ENCODE peak calls at places on chromosomes 4 and X, in five cellular contexts. Q is activated T-helper 1 cell treated with anti-CD3 and anti-CD28 coated beads, Interleukin-12 subunit alpha, Interleukin-12 subunit beta, Interleukin-2, Interleukin-4 antibody, amounts not matched to agents 30 ng/mL and 10 ng/mL and 1 ng/mL, durations not matched to agents 14 hours and 24 hours and 36 hours; B is NAMALWA; J is sciatic nerve; D is activated CD8-positive, alpha-beta T cell treated with anti-CD3 and anti-CD28 coated beads, Interleukin-2, amount 10 ng/mL, durations not matched to agents 7 days and 5 days. I is an unnamed sample.

GRCh38 chrX:73944582-73944947 is 359.4 kb upstream of the ZCCHC13 start:
- DNase-seq in D (no peak), Q (no peak), J (no peak), B (no peak), I (no peak)

GRCh38 chr4:76090241-76090691 is 15.8 kb downstream of the ART3 start:
- DNase-seq in D (no peak), B (peak; percentile 45), J (no peak), Q (no peak), I (peak; percentile 65)

GRCh38 chr4:7650606-7651400 is 216.1 kb upstream of the PSAPL1 start:
- DNase-seq in B (peak; percentile 44), D (peak; percentile 45), J (no peak), Q (no peak), I (no peak)

GRCh38 chr4:117477925-117478324 is 392.5 kb upstream of the TRAM1L1 start:
- DNase-seq in Q (no peak), J (no peak), B (no peak), D (no peak), I (no peak)

GRCh38 chrX:119606508-119607389 is 525 bp upstream of the NKRF start:
- DNase-seq in Q (no peak), B (no peak), J (no peak), D (no peak), I (no peak)

GRCh38 chr4:79917246-79917645 is 155.8 kb downstream of the ANTXR2 start:
- DNase-seq in Q (peak; percentile 25), J (peak; percentile 40), B (peak; percentile 68), D (peak; percentile 68), I (no peak)

GRCh38 chrX:48476919-48477318 is 920 bp downstream of the FTSJ1 start:
- DNase-seq in Q (no peak), B (no peak), D (no peak), J (no peak), I (no peak)

GRCh38 chr4:150104401-150105027 is 26.3 kb downstream of the DCLK2 start:
- DNase-seq in J (no peak), Q (no peak), D (no peak), B (no peak), I (no peak)

GRCh38 chr4:7618361-7618760 is 183.6 kb upstream of the PSAPL1 start:
- DNase-seq in Q (no peak), D (no peak), B (no peak), J (no peak), I (no peak)

GRCh38 chrX:19852014-19853005 is 35.1 kb downstream of the SH3KBP1 start:
- DNase-seq in J (no peak), Q (no peak), B (no peak), D (no peak), I (no peak)

GRCh38 chr4:51895816-51896408 is 53.0 kb downstream of the DCUN1D4 start:
- DNase-seq in Q (peak; percentile 27), B (peak; percentile 83), D (peak; percentile 69), J (peak; percentile 66), I (peak; percentile 63)

GRCh38 chr4:38062088-38062893 is 102.1 kb downstream of the PTTG2 start:
- DNase-seq in B (peak; percentile 71), Q (peak; percentile 42), J (peak; percentile 90), D (peak; percentile 75), I (peak; percentile 76)

GRCh38 chrX:44906542-44906941 is 33.6 kb downstream of the KDM6A start:
- DNase-seq in Q (no peak), D (no peak), J (no peak), B (no peak), I (no peak)

GRCh38 chr4:154741877-154742851 is 1.6 kb upstream of the LRAT start:
- DNase-seq in D (no peak), Q (no peak), J (no peak), B (no peak), I (no peak)

GRCh38 chr4:6392407-6392806 is 80.0 kb downstream of the PPP2R2C start:
- DNase-seq in B (no peak), J (no peak), D (no peak), Q (no peak), I (no peak)

I was measured in ureter.